ENCODE peak calls at places on chromosomes 11 and 22, in nine cellular contexts. E is progenitor cell of endocrine pancreas, Z is endothelial cell, I is chondrocyte, G is neural crest cell, J is AG10803, S is PC-3, Y is NB4, D is AG09309. W is an unnamed sample.

GRCh38 chr22:32649515-32650200 is 151.8 kb upstream of the TIMP3 start:
- DNase-seq in E (no peak), Z (no peak), I (no peak), G (no peak), J (peak), S (no peak), Y (peak), D (no peak), W (peak)

GRCh38 chr22:47333625-47334024 is 571.2 kb downstream of the TBC1D22A start:
- DNase-seq in E (no peak), Z (no peak), I (no peak), G (no peak), J (peak), S (peak), Y (peak), D (no peak), W (peak)

GRCh38 chr22:46162771-46163170 is 12.4 kb downstream of the PPARA start:
- DNase-seq in E (no peak), Z (no peak), I (no peak), G (no peak), J (no peak), S (no peak), Y (no peak), D (no peak), W (no peak)

GRCh38 chr11:86595401-86595800 is 77.0 kb downstream of the ME3 start:
- DNase-seq in E (no peak), Z (no peak), I (no peak), G (no peak), J (no peak), S (no peak), Y (no peak), D (no peak), W (no peak)

GRCh38 chr11:60872952-60873524 is 5.7 kb downstream of the ZP1 start:
- DNase-seq in E (no peak), Z (no peak), I (peak), G (no peak), J (peak), S (no peak), Y (peak), D (peak), W (peak)

GRCh38 chr11:77322506-77322905 is 21.0 kb upstream of the GDPD4 start:
- DNase-seq in E (no peak), Z (no peak), I (no peak), G (no peak), J (peak), S (no peak), Y (no peak), D (peak), W (peak)

GRCh38 chr11:133149698-133150097 is 382.6 kb downstream of the OPCML start:
- DNase-seq in E (no peak), Z (no peak), I (no peak), G (no peak), J (no peak), S (no peak), Y (no peak), D (no peak), W (no peak)

GRCh38 chr11:1574256-1575242 is 2.5 kb upstream of the DUSP8 start:
- DNase-seq in E (peak), Z (peak), I (peak), G (peak), J (peak), S (peak), Y (peak), D (no peak), W (no peak)

GRCh38 chr22:31345331-31346254 is 553 bp downstream of the PATZ1 start:
- DNase-seq in E (peak), Z (peak), I (no peak), G (peak), J (peak), S (peak), Y (peak), D (no peak), W (peak)

GRCh38 chr11:105632316-105632715 is 22.4 kb downstream of the GRIA4 start:
- DNase-seq in E (no peak), Z (no peak), I (no peak), G (no peak), J (no peak), S (no peak), Y (no peak), D (no peak), W (no peak)

GRCh38 chr11:43576834-43577521 is 103.6 kb upstream of the HSD17B12 start:
- DNase-seq in E (no peak), Z (peak), I (no peak), G (peak), J (peak), S (peak), Y (peak), D (no peak), W (peak)

GRCh38 chr11:119172513-119172912 is 4.0 kb downstream of the NLRX1 start:
- DNase-seq in E (no peak), Z (no peak), I (no peak), G (no peak), J (no peak), S (no peak), Y (peak), D (no peak), W (no peak)

GRCh38 chr11:27914080-27914479 is 193.9 kb downstream of the KIF18A start:
- DNase-seq in E (no peak), Z (no peak), I (no peak), G (no peak), J (no peak), S (peak), Y (no peak), D (no peak), W (peak)

GRCh38 chr22:17910561-17911311 is 113.6 kb downstream of the MICAL3 start:
- DNase-seq in E (no peak), Z (peak), I (no peak), G (peak), J (peak), S (peak), Y (no peak), D (peak), W (peak)

GRCh38 chr11:47464479-47464878 is 15.5 kb upstream of the RAPSN start:
- DNase-seq in E (no peak), Z (no peak), I (no peak), G (no peak), J (peak), S (no peak), Y (peak), D (no peak), W (no peak)

GRCh38 chr11:90737328-90738050 is 514.6 kb upstream of the CHORDC1 start:
- DNase-seq in E (no peak), Z (no peak), I (no peak), G (no peak), J (no peak), S (no peak), Y (no peak), D (no peak), W (no peak)

GRCh38 chr22:46598737-46599424 is 21.3 kb upstream of the GRAMD4 start:
- DNase-seq in E (no peak), Z (no peak), I (peak), G (no peak), J (peak), S (no peak), Y (peak), D (no peak), W (no peak)

GRCh38 chr11:66327171-66328035 is 8.8 kb downstream of the RIN1 start:
- DNase-seq in E (no peak), Z (no peak), I (no peak), G (no peak), J (peak), S (peak), Y (no peak), D (no peak), W (peak)

GRCh38 chr11:2538951-2539735 is 94.3 kb downstream of the KCNQ1 start:
- DNase-seq in E (no peak), Z (no peak), I (peak), G (no peak), J (no peak), S (no peak), Y (no peak), D (no peak), W (no peak)

GRCh38 chr22:46111645-46112306 is 38.5 kb upstream of the PPARA start:
- DNase-seq in E (no peak), Z (no peak), I (no peak), G (no peak), J (peak), S (no peak), Y (peak), D (no peak), W (no peak)

GRCh38 chr11:1060885-1061616 is 13.6 kb upstream of the MUC2 start:
- DNase-seq in E (no peak), Z (no peak), I (no peak), G (no peak), J (peak), S (peak), Y (no peak), D (peak), W (peak)

GRCh38 chr11:119175493-119176077 is 7.1 kb downstream of the NLRX1 start:
- DNase-seq in E (no peak), Z (no peak), I (no peak), G (no peak), J (no peak), S (peak), Y (no peak), D (no peak), W (peak)

GRCh38 chr22:33831207-33831606 is 89.1 kb downstream of the LARGE1 start:
- DNase-seq in E (no peak), Z (peak), I (no peak), G (no peak), J (no peak), S (no peak), Y (no peak), D (no peak), W (no peak)

GRCh38 chr22:22871536-22872278 is 15.9 kb upstream of the IGLL5 start:
- DNase-seq in E (no peak), Z (no peak), I (no peak), G (no peak), J (no peak), S (no peak), Y (peak), D (no peak), W (no peak)

GRCh38 chr11:128956401-128957203 is 13.9 kb upstream of the TP53AIP1 start:
- DNase-seq in E (no peak), Z (peak), I (no peak), G (peak), J (peak), S (peak), Y (peak), D (peak), W (peak)

GRCh38 chr11:118310781-118311485 is 6.4 kb downstream of the CD3E start:
- DNase-seq in E (no peak), Z (no peak), I (no peak), G (no peak), J (no peak), S (peak), Y (no peak), D (no peak), W (no peak)

GRCh38 chr11:96486890-96487633 is 97.2 kb downstream of the JRKL start:
- DNase-seq in E (no peak), Z (no peak), I (no peak), G (peak), J (no peak), S (peak), Y (no peak), D (no peak), W (no peak)

GRCh38 chr22:48037618-48038017 is 1275.2 kb downstream of the TBC1D22A start:
- DNase-seq in E (no peak), Z (no peak), I (no peak), G (no peak), J (no peak), S (no peak), Y (no peak), D (no peak), W (no peak)

GRCh38 chr11:120912504-120912903 is 111.4 kb upstream of the TBCEL start:
- DNase-seq in E (no peak), Z (no peak), I (no peak), G (no peak), J (peak), S (peak), Y (peak), D (peak), W (peak)

GRCh38 chr11:68471360-68472340 is 11.1 kb downstream of the PPP6R3 start:
- DNase-seq in E (no peak), Z (no peak), I (no peak), G (no peak), J (peak), S (no peak), Y (peak), D (peak), W (no peak)

GRCh38 chr11:4118107-4118506 is 23.5 kb downstream of the RRM1 start:
- DNase-seq in E (no peak), Z (no peak), I (no peak), G (no peak), J (peak), S (no peak), Y (no peak), D (no peak), W (peak)

GRCh38 chr22:36470994-36471331 is 10.5 kb downstream of the TXN2 start:
- DNase-seq in E (no peak), Z (no peak), I (no peak), G (no peak), J (peak), S (no peak), Y (no peak), D (no peak), W (no peak)

GRCh38 chr22:46336119-46337078 is 885 bp downstream of the TRMU start:
- DNase-seq in E (peak), Z (peak), I (no peak), G (no peak), J (no peak), S (peak), Y (peak), D (no peak), W (peak)

GRCh38 chr11:61413496-61413895 is 16.3 kb downstream of the CPSF7 start:
- DNase-seq in E (no peak), Z (no peak), I (no peak), G (no peak), J (peak), S (no peak), Y (no peak), D (peak), W (peak)

GRCh38 chr22:38211556-38211955 is 9.8 kb downstream of the MAFF start:
- DNase-seq in E (no peak), Z (no peak), I (no peak), G (no peak), J (no peak), S (no peak), Y (no peak), D (no peak), W (no peak)

GRCh38 chr22:38212442-38212841 is 10.6 kb downstream of the MAFF start:
- DNase-seq in E (no peak), Z (no peak), I (no peak), G (no peak), J (no peak), S (no peak), Y (no peak), D (no peak), W (no peak)

GRCh38 chr22:38215156-38216038 is 13.6 kb downstream of the MAFF start:
- DNase-seq in E (no peak), Z (no peak), I (no peak), G (no peak), J (no peak), S (no peak), Y (no peak), D (no peak), W (no peak)

GRCh38 chr22:38213319-38214247 is 11.8 kb downstream of the MAFF start:
- DNase-seq in E (no peak), Z (no peak), I (no peak), G (no peak), J (no peak), S (no peak), Y (peak), D (no peak), W (no peak)

DNA sequence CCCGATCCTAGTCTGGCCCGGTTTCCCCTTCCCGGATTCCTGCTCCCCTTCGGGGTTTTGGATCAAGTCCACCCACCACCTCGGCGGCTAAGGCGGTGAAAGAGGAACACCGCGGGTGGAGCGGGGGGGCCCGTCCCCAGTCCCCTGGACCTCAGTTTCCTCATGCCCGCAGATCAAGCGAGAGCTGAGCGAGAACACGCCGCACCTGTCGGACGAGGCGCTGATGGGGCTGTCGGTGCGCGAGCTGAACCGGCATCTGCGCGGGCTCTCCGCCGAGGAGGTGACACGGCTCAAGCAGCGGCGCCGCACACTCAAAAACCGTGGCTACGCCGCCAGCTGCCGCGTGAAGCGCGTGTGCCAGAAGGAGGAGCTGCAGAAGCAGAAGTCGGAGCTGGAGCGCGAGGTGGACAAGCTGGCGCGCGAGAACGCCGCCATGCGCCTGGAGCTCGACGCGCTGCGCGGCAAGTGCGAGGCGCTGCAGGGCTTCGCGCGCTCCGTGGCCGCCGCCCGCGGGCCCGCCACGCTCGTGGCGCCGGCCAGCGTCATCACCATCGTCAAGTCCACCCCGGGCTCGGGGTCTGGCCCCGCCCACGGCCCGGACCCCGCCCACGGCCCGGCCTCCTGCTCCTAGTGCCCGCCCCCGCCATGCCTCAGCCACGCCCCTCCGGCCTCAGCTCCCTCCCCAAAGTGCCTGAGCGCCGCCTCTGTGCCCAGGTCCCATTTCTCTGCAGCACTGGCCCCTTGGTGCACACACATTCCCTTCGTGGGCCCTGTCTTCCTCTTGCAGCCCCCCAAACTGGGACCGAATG is 12.7 kb downstream of the MAFF start:
- DNase-seq in E (peak), Z (peak), I (no peak), G (peak), J (peak), S (no peak), Y (no peak), D (no peak), W (no peak)
- TF ChIP-seq CTCF in E (peak), Z (no peak), I (peak), G (peak), J (peak), S (no peak), Y (no peak), D (no peak), W (no peak)

DNA sequence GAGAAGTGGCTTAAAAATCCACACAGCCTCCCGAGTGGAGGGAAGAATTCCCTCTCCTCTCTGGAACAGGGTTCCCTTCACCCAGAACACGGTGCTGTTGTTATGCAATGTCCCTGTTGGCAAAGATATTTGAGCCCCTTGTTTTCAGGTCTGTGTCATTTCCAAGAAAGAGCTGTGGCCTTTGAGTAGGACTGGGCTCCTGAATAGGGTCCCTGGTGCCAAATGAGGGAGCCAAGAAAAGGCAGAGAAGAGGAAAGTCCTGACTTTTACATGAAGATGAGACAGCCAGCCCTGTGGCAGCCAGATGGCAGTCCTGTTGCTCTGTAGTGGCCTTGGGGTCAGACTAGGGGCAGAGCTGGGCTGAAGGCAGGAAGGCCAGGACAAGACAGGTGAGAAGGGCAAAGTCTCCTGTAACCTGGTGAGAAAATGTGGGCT is 51.2 kb upstream of the ELF5 start:
- DNase-seq in E (no peak), Z (no peak), I (no peak), G (no peak), J (no peak), S (no peak), Y (no peak), D (no peak), W (no peak)
- TF ChIP-seq CTCF in E (no peak), Z (no peak), I (no peak), G (no peak), J (no peak), S (no peak), Y (no peak), D (no peak), W (no peak)

GRCh38 chr11:44632466-44633123 is 67.1 kb downstream of the CD82 start:
- DNase-seq in E (peak), Z (peak), I (peak), G (peak), J (no peak), S (peak), Y (peak), D (no peak), W (no peak)
- TF ChIP-seq CTCF in E (peak), Z (no peak), I (peak), G (peak), J (peak), S (peak), Y (peak), D (peak), W (no peak)

GRCh38 chr11:114942207-114942606 is 263.9 kb downstream of the NXPE2 start:
- DNase-seq in E (no peak), Z (no peak), I (no peak), G (no peak), J (no peak), S (no peak), Y (no peak), D (no peak), W (no peak)
- TF ChIP-seq CTCF in E (peak), Z (no peak), I (peak), G (peak), J (no peak), S (no peak), Y (no peak), D (no peak), W (no peak)

GRCh38 chr22:45061332-45061731 is 51.5 kb upstream of the PHF21B start:
- DNase-seq in E (no peak), Z (no peak), I (no peak), G (no peak), J (no peak), S (no peak), Y (no peak), D (no peak), W (no peak)
- TF ChIP-seq CTCF in E (no peak), Z (no peak), I (no peak), G (no peak), J (no peak), S (no peak), Y (no peak), D (no peak), W (no peak)

GRCh38 chr22:19109198-19110063 is 12.8 kb downstream of the DGCR2 start:
- DNase-seq in E (no peak), Z (no peak), I (no peak), G (no peak), J (peak), S (no peak), Y (peak), D (peak), W (no peak)

GRCh38 chr22:19113429-19113828 is 8.8 kb downstream of the DGCR2 start:
- DNase-seq in E (no peak), Z (no peak), I (peak), G (no peak), J (no peak), S (no peak), Y (no peak), D (no peak), W (no peak)

GRCh38 chr22:19111584-19111983 is 10.6 kb downstream of the DGCR2 start:
- DNase-seq in E (no peak), Z (no peak), I (no peak), G (no peak), J (no peak), S (no peak), Y (no peak), D (no peak), W (no peak)

GRCh38 chr22:19110064-19110458 is 12.2 kb downstream of the DGCR2 start:
- DNase-seq in E (no peak), Z (no peak), I (peak), G (no peak), J (no peak), S (no peak), Y (peak), D (no peak), W (no peak)

GRCh38 chr22:19111140-19111539 is 11.1 kb downstream of the DGCR2 start:
- DNase-seq in E (no peak), Z (no peak), I (peak), G (no peak), J (no peak), S (no peak), Y (peak), D (no peak), W (no peak)
- TF ChIP-seq CTCF in E (no peak), Z (no peak), I (no peak), G (no peak), J (no peak), S (peak), Y (no peak), D (no peak), W (peak)

GRCh38 chr11:32215157-32215556 is 124.3 kb downstream of the RCN1 start:
- DNase-seq in E (no peak), Z (no peak), I (no peak), G (no peak), J (no peak), S (no peak), Y (no peak), D (no peak), W (no peak)
- TF ChIP-seq CTCF in E (no peak), Z (no peak), I (no peak), G (no peak), J (no peak), S (peak), Y (no peak), D (no peak), W (peak)

GRCh38 chr11:17720796-17721171 is 1.4 kb downstream of the MYOD1 start:
- DNase-seq in E (no peak), Z (no peak), I (no peak), G (no peak), J (no peak), S (no peak), Y (no peak), D (no peak), W (no peak)
- TF ChIP-seq CTCF in E (no peak), Z (no peak), I (no peak), G (no peak), J (no peak), S (no peak), Y (no peak), D (no peak), W (no peak)

GRCh38 chr22:44888491-44888941 is 121.3 kb downstream of the PHF21B start:
- DNase-seq in E (no peak), Z (no peak), I (no peak), G (no peak), J (no peak), S (no peak), Y (no peak), D (no peak), W (no peak)

GRCh38 chr22:44891293-44891747 is 118.5 kb downstream of the PHF21B start:
- DNase-seq in E (no peak), Z (no peak), I (no peak), G (no peak), J (no peak), S (no peak), Y (no peak), D (no peak), W (no peak)

GRCh38 chr22:44887941-44888366 is 121.9 kb downstream of the PHF21B start:
- DNase-seq in E (no peak), Z (no peak), I (no peak), G (no peak), J (no peak), S (no peak), Y (no peak), D (no peak), W (no peak)

GRCh38 chr22:44890416-44891292 is 119.2 kb downstream of the PHF21B start:
- DNase-seq in E (no peak), Z (no peak), I (no peak), G (no peak), J (no peak), S (no peak), Y (no peak), D (no peak), W (no peak)

GRCh38 chr22:44889233-44889878 is 120.4 kb downstream of the PHF21B start:
- DNase-seq in E (no peak), Z (no peak), I (no peak), G (no peak), J (no peak), S (no peak), Y (peak), D (no peak), W (no peak)
- TF ChIP-seq CTCF in E (no peak), Z (no peak), I (peak), G (no peak), J (no peak), S (no peak), Y (no peak), D (peak), W (no peak)